ENCODE peak calls at places on chromosomes 16 and 17, in seven cellular contexts. W is OCI-LY7; O is CD4-positive, alpha-beta T cell; S is psoas muscle; K is neural progenitor cell; C is IMR-90; J is breast epithelium. T is an unnamed sample.

GRCh38 chr16:87897563-87898505 is 28.5 kb upstream of the SLC7A5 start:
- DNase-seq in W (peak; percentile 16), O (peak; percentile 23), S (no peak), K (no peak), C (no peak), J (no peak), T (no peak)

GRCh38 chr17:81509687-81510523 is 2.7 kb downstream of the ACTG1 start:
- DNase-seq in W (peak; percentile 29), O (no peak), S (no peak), K (no peak), C (no peak), J (no peak), T (no peak)

GRCh38 chr17:39629894-39630293 is 3.1 kb downstream of the PPP1R1B start:
- DNase-seq in W (no peak), O (no peak), S (no peak), K (no peak), C (no peak), J (no peak), T (no peak)

GRCh38 chr17:43517615-43518386 is 28.3 kb downstream of the ETV4 start:
- DNase-seq in W (no peak), O (no peak), S (no peak), K (no peak), C (peak; percentile 67), J (no peak), T (no peak)

GRCh38 chr16:47750371-47750770 is 289.2 kb downstream of the PHKB start:
- DNase-seq in W (no peak), O (no peak), S (no peak), K (no peak), C (no peak), J (no peak), T (no peak)

GRCh38 chr16:81424761-81425160 is 19.8 kb upstream of the CMIP start:
- DNase-seq in W (peak; percentile 63), O (no peak), S (no peak), K (no peak), C (peak; percentile 34), J (no peak), T (no peak)

GRCh38 chr17:73729101-73729500 is 84.9 kb upstream of the SDK2 start:
- DNase-seq in W (no peak), O (no peak), S (no peak), K (no peak), C (no peak), J (no peak), T (no peak)

GRCh38 chr17:37510056-37510455 is 20.4 kb downstream of the DUSP14 start:
- DNase-seq in W (no peak), O (no peak), S (no peak), K (no peak), C (no peak), J (no peak), T (no peak)

GRCh38 chr17:16916557-16916920 is 55.4 kb downstream of the TNFRSF13B start:
- DNase-seq in W (no peak), O (no peak), S (peak; percentile 14), K (no peak), C (no peak), J (no peak), T (no peak)

GRCh38 chr17:41521574-41522261 is 3.0 kb upstream of the KRT15 start:
- DNase-seq in W (no peak), O (no peak), S (no peak), K (no peak), C (peak; percentile 91), J (peak; percentile 92), T (no peak)

GRCh38 chr16:11312718-11313492 is 31.8 kb upstream of the PRM1 start:
- DNase-seq in W (no peak), O (no peak), S (no peak), K (no peak), C (peak; percentile 78), J (no peak), T (no peak)

GRCh38 chr16:58497935-58498334 is 2.0 kb upstream of the NDRG4 start:
- DNase-seq in W (no peak), O (no peak), S (no peak), K (no peak), C (no peak), J (no peak), T (no peak)

GRCh38 chr17:57541472-57542394 is 203.4 kb downstream of the CCDC182 start:
- DNase-seq in W (no peak), O (no peak), S (peak; percentile 82), K (no peak), C (peak; percentile 50), J (no peak), T (no peak)

GRCh38 chr17:69047368-69048263 is 13.1 kb downstream of the ABCA9 start:
- DNase-seq in W (no peak), O (no peak), S (peak; percentile 70), K (no peak), C (peak; percentile 75), J (no peak), T (no peak)

GRCh38 chr16:13873835-13874438 is 46.0 kb upstream of the ERCC4 start:
- DNase-seq in W (peak; percentile 23), O (no peak), S (no peak), K (peak; percentile 75), C (peak; percentile 2), J (no peak), T (no peak)

GRCh38 chr16:49542391-49542891 is 168.8 kb downstream of the C16orf78 start:
- DNase-seq in W (no peak), O (no peak), S (peak; percentile 93), K (no peak), C (no peak), J (no peak), T (no peak)

GRCh38 chr16:3115011-3115410 is 2.6 kb downstream of the ZNF205 start:
- DNase-seq in W (no peak), O (no peak), S (no peak), K (no peak), C (no peak), J (no peak), T (no peak)

GRCh38 chr16:3115561-3115960 is 3.2 kb downstream of the ZNF205 start:
- DNase-seq in W (no peak), O (no peak), S (no peak), K (no peak), C (no peak), J (no peak), T (no peak)

GRCh38 chr16:3112881-3113574 is 642 bp downstream of the ZNF205 start:
- DNase-seq in W (no peak), O (no peak), S (no peak), K (no peak), C (peak; percentile 16), J (no peak), T (no peak)

GRCh38 chr16:3113765-3114479 is 1.5 kb downstream of the ZNF205 start:
- DNase-seq in W (no peak), O (no peak), S (no peak), K (no peak), C (peak; percentile 56), J (no peak), T (no peak)

GRCh38 chr16:3112058-3112880 is at the start of gene ZNF205:
- DNase-seq in W (no peak), O (no peak), S (peak; percentile 77), K (peak; percentile 85), C (peak; percentile 70), J (peak; percentile 56), T (no peak)
- H3K27ac ChIP-seq in W (no peak within 1 kb of the TSS), O (no peak within 1 kb of the TSS), S (peak within 1 kb of the TSS; percentile 31), K (no peak within 1 kb of the TSS), C (peak within 1 kb of the TSS; percentile 79), J (peak within 1 kb of the TSS; percentile 78), T (peak within 1 kb of the TSS; percentile 59)

GRCh38 chr17:1420163-1420562 is 20.1 kb upstream of the YWHAE start:
- DNase-seq in W (no peak), O (no peak), S (no peak), K (no peak), C (no peak), J (no peak), T (no peak)

GRCh38 chr17:1420981-1421380 is 21.0 kb upstream of the YWHAE start:
- DNase-seq in W (no peak), O (no peak), S (no peak), K (no peak), C (no peak), J (no peak), T (no peak)

GRCh38 chr17:1421470-1421869 is 21.4 kb upstream of the YWHAE start:
- DNase-seq in W (no peak), O (no peak), S (peak; percentile 51), K (no peak), C (no peak), J (no peak), T (no peak)

GRCh38 chr17:1422907-1423306 is 22.9 kb upstream of the YWHAE start:
- DNase-seq in W (no peak), O (no peak), S (peak; percentile 44), K (no peak), C (peak; percentile 98), J (no peak), T (no peak)

GRCh38 chr17:1423456-1424135 is 23.6 kb upstream of the YWHAE start:
- DNase-seq in W (no peak), O (no peak), S (no peak), K (no peak), C (no peak), J (no peak), T (no peak)
- H3K27ac ChIP-seq in W (no peak overlapping the region), O (no peak overlapping the region), S (peak overlapping the region; percentile 77), K (no peak overlapping the region), C (peak overlapping the region; percentile 26), J (no peak overlapping the region), T (peak overlapping the region; percentile 78)

DNA sequence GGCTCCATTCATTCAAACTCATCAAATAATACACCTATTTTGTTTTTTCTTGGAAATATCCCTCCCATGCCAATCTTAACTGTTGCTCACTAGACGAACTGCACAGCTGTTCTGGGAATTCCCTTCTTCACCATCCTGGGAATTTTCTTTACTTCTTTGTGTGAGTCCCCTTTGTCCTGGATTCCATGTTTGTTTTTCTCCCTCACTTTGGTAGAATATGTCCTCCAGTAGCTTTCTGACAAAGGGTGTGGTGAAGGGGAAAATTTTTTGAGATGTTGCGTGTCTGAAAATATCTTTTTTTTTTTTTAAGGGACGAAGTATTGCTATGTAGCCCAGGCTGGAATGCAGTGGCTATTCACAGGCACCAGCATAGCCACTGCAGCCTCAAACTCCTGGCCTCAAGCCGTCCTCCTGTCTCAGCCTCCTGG is 17.2 kb upstream of the UTP6 start:
- DNase-seq in W (no peak), O (no peak), S (no peak), K (peak; percentile 9), C (peak; percentile 28), J (no peak), T (no peak)
- H3K27ac ChIP-seq in W (no peak overlapping the region), O (no peak overlapping the region), S (no peak overlapping the region), K (no peak overlapping the region), C (no peak overlapping the region), J (no peak overlapping the region), T (no peak overlapping the region)

GRCh38 chr17:66347661-66348604 is 45.5 kb downstream of the PRKCA start:
- DNase-seq in W (no peak), O (no peak), S (no peak), K (no peak), C (peak; percentile 54), J (no peak), T (no peak)
- H3K27ac ChIP-seq in W (no peak overlapping the region), O (no peak overlapping the region), S (no peak overlapping the region), K (no peak overlapping the region), C (no peak overlapping the region), J (no peak overlapping the region), T (no peak overlapping the region)

DNA sequence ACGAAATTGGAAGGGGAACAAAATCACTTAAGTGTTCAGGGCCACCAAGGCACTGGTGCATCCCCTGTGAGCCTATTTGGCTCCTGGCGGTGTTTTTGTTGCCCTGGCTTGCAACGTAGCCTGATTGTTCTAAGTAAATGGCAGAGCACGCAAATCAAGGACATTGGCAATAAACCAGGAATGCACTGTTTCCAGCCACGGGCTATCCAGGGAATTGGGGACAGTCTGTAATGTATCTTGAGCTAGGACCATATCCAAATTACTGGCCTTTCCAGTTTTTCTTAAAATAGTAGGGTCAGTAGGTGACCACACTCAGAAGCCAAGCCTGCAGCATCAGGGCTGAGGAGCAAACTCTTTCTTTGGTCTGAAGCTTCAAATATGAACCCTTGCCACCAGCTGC is 734.0 kb downstream of the MAF start:
- DNase-seq in W (no peak), O (no peak), S (no peak), K (no peak), C (no peak), J (no peak), T (no peak)
- H3K27ac ChIP-seq in W (no peak overlapping the region), O (no peak overlapping the region), S (no peak overlapping the region), K (no peak overlapping the region), C (no peak overlapping the region), J (no peak overlapping the region), T (no peak overlapping the region)